ENCODE peak calls at places on chromosome 20, in nine cellular contexts. E is activated gamma-delta T cell, X is fibroblast of mammary gland, U is Ammon's horn, Z is fibroblast of the aortic adventitia, N is islet precursor cell, L is psoas muscle, R is hippocampal formation, D is pulmonary artery endothelial cell. I is an unnamed sample.

GRCh38 chr20:8481636-8482035 is 349.6 kb downstream of the PLCB1 start:
- DNase-seq in E (no peak), X (peak; percentile 7), U (no peak), Z (peak; percentile 89), N (no peak), L (no peak), R (no peak), D (no peak), I (no peak)

GRCh38 chr20:62999580-62999979 is 7.2 kb downstream of the BHLHE23 start:
- DNase-seq in E (no peak), X (no peak), U (no peak), Z (no peak), N (no peak), L (no peak), R (no peak), D (no peak), I (no peak)

GRCh38 chr20:48819089-48819488 is 8.7 kb downstream of the PREX1 start:
- DNase-seq in E (no peak), X (no peak), U (no peak), Z (no peak), N (no peak), L (no peak), R (no peak), D (no peak), I (no peak)

GRCh38 chr20:3997446-3997845 is 17.9 kb downstream of the RNF24 start:
- DNase-seq in E (no peak), X (no peak), U (no peak), Z (no peak), N (no peak), L (no peak), R (no peak), D (no peak), I (no peak)

GRCh38 chr20:1390552-1391403 is 2.1 kb downstream of the FKBP1A start:
- DNase-seq in E (no peak), X (peak; percentile 63), U (no peak), Z (no peak), N (no peak), L (no peak), R (no peak), D (no peak), I (no peak)

GRCh38 chr20:29472606-29473005 is 1784.9 kb upstream of the DEFB115 start:
- DNase-seq in E (no peak), X (no peak), U (no peak), Z (no peak), N (no peak), L (no peak), R (no peak), D (no peak), I (no peak)

GRCh38 chr20:10381477-10381876 is 52.5 kb downstream of the MKKS start:
- DNase-seq in E (no peak), X (peak; percentile 23), U (no peak), Z (peak; percentile 9), N (no peak), L (no peak), R (no peak), D (no peak), I (no peak)

GRCh38 chr20:37846573-37846972 is 56.4 kb upstream of the VSTM2L start:
- DNase-seq in E (no peak), X (no peak), U (no peak), Z (no peak), N (peak; percentile 79), L (no peak), R (no peak), D (no peak), I (no peak)

GRCh38 chr20:19806806-19807691 is 49.0 kb downstream of the RIN2 start:
- DNase-seq in E (no peak), X (peak; percentile 51), U (no peak), Z (peak; percentile 79), N (no peak), L (no peak), R (no peak), D (no peak), I (no peak)

GRCh38 chr20:60060593-60060992 is 102.4 kb downstream of the CDH26 start:
- DNase-seq in E (no peak), X (peak; percentile 68), U (no peak), Z (no peak), N (peak; percentile 52), L (peak; percentile 53), R (no peak), D (no peak), I (no peak)

GRCh38 chr20:47318027-47318595 is 38.4 kb downstream of the ZMYND8 start:
- DNase-seq in E (no peak), X (peak; percentile 89), U (no peak), Z (peak; percentile 82), N (peak; percentile 84), L (no peak), R (no peak), D (no peak), I (no peak)

GRCh38 chr20:53795170-53795569 is 201.5 kb upstream of the ZNF217 start:
- DNase-seq in E (no peak), X (peak; percentile 33), U (no peak), Z (no peak), N (no peak), L (no peak), R (no peak), D (no peak), I (no peak)

GRCh38 chr20:56004611-56005388 is 519 bp downstream of the CBLN4 start:
- DNase-seq in E (no peak), X (no peak), U (no peak), Z (no peak), N (no peak), L (no peak), R (no peak), D (no peak), I (no peak)

GRCh38 chr20:5770987-5771318 is 20.8 kb downstream of the SHLD1 start:
- DNase-seq in E (no peak), X (no peak), U (no peak), Z (no peak), N (no peak), L (no peak), R (no peak), D (no peak), I (no peak)

GRCh38 chr20:45323731-45324130 is 15.6 kb upstream of the MATN4 start:
- DNase-seq in E (no peak), X (peak; percentile 45), U (no peak), Z (no peak), N (no peak), L (no peak), R (no peak), D (no peak), I (no peak)

GRCh38 chr20:2053615-2054014 is 48.0 kb upstream of the STK35 start:
- DNase-seq in E (no peak), X (no peak), U (no peak), Z (no peak), N (no peak), L (no peak), R (no peak), D (no peak), I (no peak)

GRCh38 chr20:23112595-23112994 is 26.5 kb upstream of the CD93 start:
- DNase-seq in E (no peak), X (no peak), U (no peak), Z (no peak), N (no peak), L (no peak), R (no peak), D (no peak), I (no peak)

GRCh38 chr20:48527771-48528170 is 300.0 kb downstream of the PREX1 start:
- DNase-seq in E (no peak), X (no peak), U (no peak), Z (no peak), N (no peak), L (no peak), R (no peak), D (no peak), I (no peak)

GRCh38 chr20:33242319-33243100 is 6.7 kb downstream of the BPIFA1 start:
- DNase-seq in E (no peak), X (no peak), U (no peak), Z (no peak), N (no peak), L (no peak), R (no peak), D (no peak), I (no peak)

GRCh38 chr20:46199198-46199597 is 81.1 kb downstream of the CD40 start:
- DNase-seq in E (no peak), X (no peak), U (no peak), Z (no peak), N (peak; percentile 77), L (no peak), R (no peak), D (no peak), I (no peak)

GRCh38 chr20:24095753-24096152 is 107.2 kb upstream of the GGTLC1 start:
- DNase-seq in E (no peak), X (no peak), U (no peak), Z (no peak), N (no peak), L (no peak), R (no peak), D (no peak), I (no peak)

GRCh38 chr20:58876437-58876836 is 23.9 kb downstream of the GNAS start:
- DNase-seq in E (no peak), X (no peak), U (no peak), Z (no peak), N (no peak), L (no peak), R (no peak), D (no peak), I (no peak)

GRCh38 chr20:25073544-25073943 is 8.4 kb downstream of the VSX1 start:
- DNase-seq in E (no peak), X (no peak), U (no peak), Z (no peak), N (peak; percentile 30), L (no peak), R (no peak), D (no peak), I (no peak)

GRCh38 chr20:45174434-45175364 is at the start of gene PI3:
- DNase-seq in E (no peak), X (peak; percentile 37), U (no peak), Z (peak; percentile 32), N (no peak), L (no peak), R (no peak), D (no peak), I (no peak)

GRCh38 chr20:8523684-8524083 is 391.6 kb downstream of the PLCB1 start:
- DNase-seq in E (no peak), X (no peak), U (no peak), Z (no peak), N (no peak), L (no peak), R (no peak), D (no peak), I (no peak)

GRCh38 chr20:23937303-23938117 is 51.1 kb downstream of the GGTLC1 start:
- DNase-seq in E (no peak), X (peak; percentile 36), U (peak; percentile 90), Z (peak; percentile 64), N (peak; percentile 84), L (no peak), R (peak; percentile 48), D (peak; percentile 15), I (no peak)

GRCh38 chr20:48725589-48725991 is 102.2 kb downstream of the PREX1 start:
- DNase-seq in E (no peak), X (peak; percentile 42), U (no peak), Z (peak; percentile 72), N (no peak), L (no peak), R (no peak), D (peak; percentile 19), I (no peak)

GRCh38 chr20:54345301-54345724 is 130.1 kb upstream of the DOK5 start:
- DNase-seq in E (no peak), X (peak; percentile 82), U (no peak), Z (peak; percentile 89), N (no peak), L (no peak), R (no peak), D (peak; percentile 27), I (no peak)

GRCh38 chr20:23668477-23668951 is 20.3 kb downstream of the CST4 start:
- DNase-seq in E (no peak), X (peak; percentile 56), U (peak; percentile 60), Z (peak; percentile 67), N (peak; percentile 82), L (no peak), R (peak; percentile 19), D (peak; percentile 13), I (peak; percentile 7)

GRCh38 chr20:37333848-37334318 is 12.1 kb upstream of the SRC start:
- DNase-seq in E (no peak), X (no peak), U (no peak), Z (no peak), N (no peak), L (no peak), R (no peak), D (no peak), I (no peak)

GRCh38 chr20:34552569-34552968 is 5.9 kb upstream of the MAP1LC3A start:
- DNase-seq in E (no peak), X (no peak), U (no peak), Z (no peak), N (no peak), L (no peak), R (no peak), D (no peak), I (no peak)